ENCODE peak calls at places on chromosome 3, in eight cellular contexts. G is activated CD8-positive, alpha-beta memory T cell treated with anti-CD3 and anti-CD28 coated beads, Interleukin-2, amount 10 ng/mL, durations not matched to agents 7 days and 5 days; B is foreskin fibroblast; T is GM12865; P is fibroblast of pulmonary artery; Z is fibroblast of villous mesenchyme; D is midbrain; L is stimulated activated CD4-positive, alpha-beta T cell treated with anti-CD3 and anti-CD28 coated beads, TNF-alpha, amount 100 ng/mL, for 4 hours. I is an unnamed sample.

GRCh38 chr3:134378818-134379217 is 4.6 kb upstream of the AMOTL2 start:
- DNase-seq in G (no peak), B (no peak), T (peak; percentile 20), P (no peak), Z (no peak), D (no peak), L (no peak), I (peak; percentile 30)

GRCh38 chr3:188286087-188286513 is 132.1 kb downstream of the LPP start:
- DNase-seq in G (no peak), B (peak; percentile 99), T (no peak), P (peak; percentile 97), Z (peak; percentile 96), D (no peak), L (no peak), I (no peak)

GRCh38 chr3:120462409-120462959 is 11.7 kb upstream of the FSTL1 start:
- DNase-seq in G (no peak), B (no peak), T (no peak), P (no peak), Z (no peak), D (no peak), L (no peak), I (no peak)

GRCh38 chr3:27606537-27606936 is 115.6 kb downstream of the EOMES start:
- DNase-seq in G (no peak), B (no peak), T (no peak), P (peak; percentile 39), Z (no peak), D (no peak), L (no peak), I (no peak)

GRCh38 chr3:123143669-123144411 is 57.9 kb upstream of the SEC22A start:
- DNase-seq in G (no peak), B (peak; percentile 29), T (no peak), P (no peak), Z (no peak), D (no peak), L (no peak), I (no peak)

GRCh38 chr3:48338635-48339034 is 5.2 kb upstream of the SPINK8 start:
- DNase-seq in G (no peak), B (no peak), T (peak; percentile 2), P (no peak), Z (no peak), D (no peak), L (no peak), I (no peak)

GRCh38 chr3:46585799-46586693 is 19.9 kb upstream of the LRRC2 start:
- DNase-seq in G (no peak), B (no peak), T (no peak), P (no peak), Z (no peak), D (no peak), L (no peak), I (no peak)

GRCh38 chr3:88003115-88003755 is 55.6 kb downstream of the CGGBP1 start:
- DNase-seq in G (no peak), B (peak; percentile 27), T (peak; percentile 58), P (peak; percentile 77), Z (peak; percentile 83), D (peak; percentile 17), L (no peak), I (no peak)

GRCh38 chr3:11718582-11719405 is 75.1 kb upstream of the VGLL4 start:
- DNase-seq in G (peak; percentile 64), B (peak; percentile 53), T (peak; percentile 40), P (peak; percentile 51), Z (peak; percentile 69), D (peak; percentile 49), L (peak; percentile 35), I (peak; percentile 73)

GRCh38 chr3:137304313-137305056 is 346.7 kb downstream of the IL20RB start:
- DNase-seq in G (no peak), B (no peak), T (peak; percentile 11), P (no peak), Z (no peak), D (no peak), L (no peak), I (no peak)

GRCh38 chr3:41026394-41027177 is 172.7 kb upstream of the CTNNB1 start:
- DNase-seq in G (no peak), B (no peak), T (no peak), P (peak; percentile 96), Z (peak; percentile 99), D (peak; percentile 3), L (no peak), I (no peak)

GRCh38 chr3:46878796-46879436 is 1.4 kb downstream of the PTH1R start:
- DNase-seq in G (no peak), B (no peak), T (peak; percentile 48), P (no peak), Z (no peak), D (no peak), L (no peak), I (no peak)

GRCh38 chr3:50246517-50246954 is 10.5 kb downstream of the GNAI2 start:
- DNase-seq in G (peak; percentile 95), B (peak; percentile 88), T (peak; percentile 81), P (peak; percentile 93), Z (peak; percentile 81), D (no peak), L (peak; percentile 70), I (peak; percentile 77)

GRCh38 chr3:56940989-56941388 is 119.5 kb upstream of the SPATA12 start:
- DNase-seq in G (no peak), B (no peak), T (no peak), P (no peak), Z (no peak), D (no peak), L (no peak), I (no peak)

GRCh38 chr3:109927161-109927560 is 589.8 kb upstream of the DPPA4 start:
- DNase-seq in G (no peak), B (peak; percentile 92), T (peak; percentile 59), P (peak; percentile 96), Z (peak; percentile 86), D (no peak), L (no peak), I (no peak)

GRCh38 chr3:35064761-35065160 is 574.6 kb upstream of the ARPP21 start:
- DNase-seq in G (no peak), B (no peak), T (no peak), P (no peak), Z (no peak), D (no peak), L (no peak), I (no peak)

GRCh38 chr3:126954141-126954845 is 28.6 kb upstream of the PLXNA1 start:
- DNase-seq in G (no peak), B (no peak), T (peak; percentile 44), P (no peak), Z (no peak), D (no peak), L (no peak), I (peak; percentile 71)

GRCh38 chr3:193388371-193388770 is 9.8 kb upstream of the ATP13A5 start:
- DNase-seq in G (no peak), B (no peak), T (no peak), P (no peak), Z (no peak), D (no peak), L (no peak), I (no peak)

GRCh38 chr3:125585595-125586223 is 9.6 kb downstream of the OSBPL11 start:
- DNase-seq in G (peak; percentile 56), B (peak; percentile 64), T (peak; percentile 62), P (peak; percentile 89), Z (peak; percentile 77), D (peak; percentile 71), L (peak; percentile 16), I (peak; percentile 44)

GRCh38 chr3:128270559-128271492 is 117.5 kb downstream of the EEFSEC start:
- DNase-seq in G (peak; percentile 31), B (no peak), T (no peak), P (no peak), Z (no peak), D (no peak), L (no peak), I (no peak)

GRCh38 chr3:42187936-42188335 is 78.0 kb downstream of the CCK start:
- DNase-seq in G (no peak), B (no peak), T (no peak), P (no peak), Z (no peak), D (no peak), L (no peak), I (no peak)

GRCh38 chr3:16978234-16978920 is 93.6 kb downstream of the PLCL2 start:
- DNase-seq in G (no peak), B (peak; percentile 18), T (no peak), P (no peak), Z (peak; percentile 6), D (no peak), L (no peak), I (no peak)

GRCh38 chr3:39407773-39408492 is 1.4 kb downstream of the RPSA start:
- DNase-seq in G (no peak), B (no peak), T (no peak), P (peak; percentile 50), Z (peak; percentile 58), D (no peak), L (no peak), I (no peak)

GRCh38 chr3:35616346-35616745 is 23.0 kb upstream of the ARPP21 start:
- DNase-seq in G (no peak), B (no peak), T (no peak), P (no peak), Z (no peak), D (no peak), L (no peak), I (no peak)

GRCh38 chr3:134650431-134651346 is at the start of gene KY:
- DNase-seq in G (peak; percentile 37), B (peak; percentile 21), T (no peak), P (peak; percentile 47), Z (peak; percentile 18), D (peak; percentile 70), L (no peak), I (no peak)

GRCh38 chr3:30493912-30494311 is 112.5 kb upstream of the TGFBR2 start:
- DNase-seq in G (no peak), B (peak; percentile 85), T (no peak), P (peak; percentile 79), Z (peak; percentile 82), D (no peak), L (no peak), I (no peak)

I was measured in GM13977.